ENCODE peak calls at places on chromosome 11, in four cellular contexts. One of them, this sample, is unnamed.

GRCh38 chr11:131880279-131880678 is 509.9 kb downstream of the NTM start:
- DNase-seq in stimulated activated CD8-positive, alpha-beta memory T cell treated with anti-CD3 and anti-CD28 coated beads, Interleukin-4, amount 100 ng/mL, for 48 hours: no peak
- DNase-seq in SW 1271: no peak
- DNase-seq in suprapubic skin: no peak
- DNase-seq in this sample: no peak

GRCh38 chr11:1088927-1089737 is 14.5 kb downstream of the MUC2 start:
- DNase-seq in stimulated activated CD8-positive, alpha-beta memory T cell treated with anti-CD3 and anti-CD28 coated beads, Interleukin-4, amount 100 ng/mL, for 48 hours: no peak
- DNase-seq in SW 1271: no peak
- DNase-seq in suprapubic skin: peak
- DNase-seq in this sample: no peak

GRCh38 chr11:96275807-96276594 is 67.0 kb downstream of the MAML2 start:
- DNase-seq in stimulated activated CD8-positive, alpha-beta memory T cell treated with anti-CD3 and anti-CD28 coated beads, Interleukin-4, amount 100 ng/mL, for 48 hours: no peak
- DNase-seq in SW 1271: no peak
- DNase-seq in suprapubic skin: no peak
- DNase-seq in this sample: no peak

GRCh38 chr11:35223429-35223828 is 84.5 kb downstream of the CD44 start:
- DNase-seq in stimulated activated CD8-positive, alpha-beta memory T cell treated with anti-CD3 and anti-CD28 coated beads, Interleukin-4, amount 100 ng/mL, for 48 hours: no peak
- DNase-seq in SW 1271: no peak
- DNase-seq in suprapubic skin: no peak
- DNase-seq in this sample: no peak

GRCh38 chr11:31325162-31325561 is 44.4 kb downstream of the DCDC1 start:
- DNase-seq in stimulated activated CD8-positive, alpha-beta memory T cell treated with anti-CD3 and anti-CD28 coated beads, Interleukin-4, amount 100 ng/mL, for 48 hours: no peak
- DNase-seq in SW 1271: no peak
- DNase-seq in suprapubic skin: no peak
- DNase-seq in this sample: no peak

GRCh38 chr11:74318241-74318932 is 6.9 kb upstream of the P4HA3 start:
- DNase-seq in stimulated activated CD8-positive, alpha-beta memory T cell treated with anti-CD3 and anti-CD28 coated beads, Interleukin-4, amount 100 ng/mL, for 48 hours: no peak
- DNase-seq in SW 1271: peak
- DNase-seq in suprapubic skin: no peak
- DNase-seq in this sample: no peak

GRCh38 chr11:24833598-24833997 is 336.7 kb downstream of the LUZP2 start:
- DNase-seq in stimulated activated CD8-positive, alpha-beta memory T cell treated with anti-CD3 and anti-CD28 coated beads, Interleukin-4, amount 100 ng/mL, for 48 hours: no peak
- DNase-seq in SW 1271: no peak
- DNase-seq in suprapubic skin: no peak
- DNase-seq in this sample: no peak

GRCh38 chr11:44698228-44698923 is 28.4 kb upstream of the TSPAN18 start:
- DNase-seq in stimulated activated CD8-positive, alpha-beta memory T cell treated with anti-CD3 and anti-CD28 coated beads, Interleukin-4, amount 100 ng/mL, for 48 hours: no peak
- DNase-seq in SW 1271: no peak
- DNase-seq in suprapubic skin: no peak
- DNase-seq in this sample: no peak

GRCh38 chr11:134032501-134033091 is 36.3 kb upstream of the JAM3 start:
- DNase-seq in stimulated activated CD8-positive, alpha-beta memory T cell treated with anti-CD3 and anti-CD28 coated beads, Interleukin-4, amount 100 ng/mL, for 48 hours: no peak
- DNase-seq in SW 1271: no peak
- DNase-seq in suprapubic skin: no peak
- DNase-seq in this sample: peak

GRCh38 chr11:58608331-58608730 is 14.1 kb upstream of the CNTF start:
- DNase-seq in stimulated activated CD8-positive, alpha-beta memory T cell treated with anti-CD3 and anti-CD28 coated beads, Interleukin-4, amount 100 ng/mL, for 48 hours: no peak
- DNase-seq in SW 1271: no peak
- DNase-seq in suprapubic skin: no peak
- DNase-seq in this sample: no peak

GRCh38 chr11:47516155-47516554 is 36.8 kb downstream of the CELF1 start:
- DNase-seq in stimulated activated CD8-positive, alpha-beta memory T cell treated with anti-CD3 and anti-CD28 coated beads, Interleukin-4, amount 100 ng/mL, for 48 hours: no peak
- DNase-seq in SW 1271: no peak
- DNase-seq in suprapubic skin: no peak
- DNase-seq in this sample: no peak

GRCh38 chr11:78038697-78039313 is 15.7 kb upstream of the KCTD14 start:
- DNase-seq in stimulated activated CD8-positive, alpha-beta memory T cell treated with anti-CD3 and anti-CD28 coated beads, Interleukin-4, amount 100 ng/mL, for 48 hours: no peak
- DNase-seq in SW 1271: no peak
- DNase-seq in suprapubic skin: no peak
- DNase-seq in this sample: no peak

GRCh38 chr11:85822814-85823213 is 11.9 kb upstream of the SYTL2 start:
- DNase-seq in stimulated activated CD8-positive, alpha-beta memory T cell treated with anti-CD3 and anti-CD28 coated beads, Interleukin-4, amount 100 ng/mL, for 48 hours: no peak
- DNase-seq in SW 1271: no peak
- DNase-seq in suprapubic skin: no peak
- DNase-seq in this sample: no peak

GRCh38 chr11:11569936-11570491 is 51.8 kb downstream of the GALNT18 start:
- DNase-seq in stimulated activated CD8-positive, alpha-beta memory T cell treated with anti-CD3 and anti-CD28 coated beads, Interleukin-4, amount 100 ng/mL, for 48 hours: no peak
- DNase-seq in SW 1271: no peak
- DNase-seq in suprapubic skin: peak
- DNase-seq in this sample: no peak

GRCh38 chr11:2769779-2770555 is 70.2 kb upstream of the KCNQ1OT1 start:
- DNase-seq in stimulated activated CD8-positive, alpha-beta memory T cell treated with anti-CD3 and anti-CD28 coated beads, Interleukin-4, amount 100 ng/mL, for 48 hours: peak
- DNase-seq in SW 1271: no peak
- DNase-seq in suprapubic skin: peak
- DNase-seq in this sample: no peak

GRCh38 chr11:19380375-19380774 is 139.6 kb upstream of the E2F8 start:
- DNase-seq in stimulated activated CD8-positive, alpha-beta memory T cell treated with anti-CD3 and anti-CD28 coated beads, Interleukin-4, amount 100 ng/mL, for 48 hours: no peak
- DNase-seq in SW 1271: peak
- DNase-seq in suprapubic skin: no peak
- DNase-seq in this sample: no peak

GRCh38 chr11:88538088-88538487 is 200.6 kb upstream of the CTSC start:
- DNase-seq in stimulated activated CD8-positive, alpha-beta memory T cell treated with anti-CD3 and anti-CD28 coated beads, Interleukin-4, amount 100 ng/mL, for 48 hours: no peak
- DNase-seq in SW 1271: peak
- DNase-seq in suprapubic skin: no peak
- DNase-seq in this sample: no peak

GRCh38 chr11:69187540-69188065 is 31.9 kb downstream of the SMIM38 start:
- DNase-seq in stimulated activated CD8-positive, alpha-beta memory T cell treated with anti-CD3 and anti-CD28 coated beads, Interleukin-4, amount 100 ng/mL, for 48 hours: no peak
- DNase-seq in SW 1271: no peak
- DNase-seq in suprapubic skin: no peak
- DNase-seq in this sample: no peak

GRCh38 chr11:120554771-120555432 is 43.4 kb downstream of the GRIK4 start:
- DNase-seq in stimulated activated CD8-positive, alpha-beta memory T cell treated with anti-CD3 and anti-CD28 coated beads, Interleukin-4, amount 100 ng/mL, for 48 hours: no peak
- DNase-seq in SW 1271: no peak
- DNase-seq in suprapubic skin: no peak
- DNase-seq in this sample: no peak

GRCh38 chr11:67584205-67584880 is 731 bp downstream of the GSTP1 start:
- DNase-seq in stimulated activated CD8-positive, alpha-beta memory T cell treated with anti-CD3 and anti-CD28 coated beads, Interleukin-4, amount 100 ng/mL, for 48 hours: peak
- DNase-seq in SW 1271: peak
- DNase-seq in suprapubic skin: peak
- DNase-seq in this sample: no peak

GRCh38 chr11:79122759-79123158 is 318.1 kb downstream of the TENM4 start:
- DNase-seq in stimulated activated CD8-positive, alpha-beta memory T cell treated with anti-CD3 and anti-CD28 coated beads, Interleukin-4, amount 100 ng/mL, for 48 hours: no peak
- DNase-seq in SW 1271: no peak
- DNase-seq in suprapubic skin: no peak
- DNase-seq in this sample: no peak

GRCh38 chr11:59680287-59681154 is 11.7 kb upstream of the PATL1 start:
- DNase-seq in stimulated activated CD8-positive, alpha-beta memory T cell treated with anti-CD3 and anti-CD28 coated beads, Interleukin-4, amount 100 ng/mL, for 48 hours: peak
- DNase-seq in SW 1271: peak
- DNase-seq in suprapubic skin: no peak
- DNase-seq in this sample: peak

GRCh38 chr11:60915250-60915914 is 1.4 kb downstream of the TMEM109 start:
- DNase-seq in stimulated activated CD8-positive, alpha-beta memory T cell treated with anti-CD3 and anti-CD28 coated beads, Interleukin-4, amount 100 ng/mL, for 48 hours: peak
- DNase-seq in SW 1271: peak
- DNase-seq in suprapubic skin: no peak
- DNase-seq in this sample: peak

GRCh38 chr11:115184901-115185300 is 319.3 kb downstream of the CADM1 start:
- DNase-seq in stimulated activated CD8-positive, alpha-beta memory T cell treated with anti-CD3 and anti-CD28 coated beads, Interleukin-4, amount 100 ng/mL, for 48 hours: no peak
- DNase-seq in SW 1271: no peak
- DNase-seq in suprapubic skin: no peak
- DNase-seq in this sample: no peak

GRCh38 chr11:110430267-110431211 is 791 bp downstream of the FDX1 start:
- DNase-seq in stimulated activated CD8-positive, alpha-beta memory T cell treated with anti-CD3 and anti-CD28 coated beads, Interleukin-4, amount 100 ng/mL, for 48 hours: no peak
- DNase-seq in SW 1271: peak
- DNase-seq in suprapubic skin: no peak
- DNase-seq in this sample: no peak

GRCh38 chr11:65912840-65913239 is 6.0 kb downstream of the C11orf68 start:
- DNase-seq in stimulated activated CD8-positive, alpha-beta memory T cell treated with anti-CD3 and anti-CD28 coated beads, Interleukin-4, amount 100 ng/mL, for 48 hours: no peak
- DNase-seq in SW 1271: no peak
- DNase-seq in suprapubic skin: no peak
- DNase-seq in this sample: no peak

GRCh38 chr11:94193288-94193687 is 64.6 kb downstream of the PANX1 start:
- DNase-seq in stimulated activated CD8-positive, alpha-beta memory T cell treated with anti-CD3 and anti-CD28 coated beads, Interleukin-4, amount 100 ng/mL, for 48 hours: no peak
- DNase-seq in SW 1271: no peak
- DNase-seq in suprapubic skin: no peak
- DNase-seq in this sample: no peak

GRCh38 chr11:31692466-31692865 is 118.7 kb downstream of the PAX6 start:
- DNase-seq in stimulated activated CD8-positive, alpha-beta memory T cell treated with anti-CD3 and anti-CD28 coated beads, Interleukin-4, amount 100 ng/mL, for 48 hours: no peak
- DNase-seq in SW 1271: no peak
- DNase-seq in suprapubic skin: no peak
- DNase-seq in this sample: no peak

GRCh38 chr11:2301631-2302272 is at the start of the genes C11orf21 and TSPAN32:
- DNase-seq in stimulated activated CD8-positive, alpha-beta memory T cell treated with anti-CD3 and anti-CD28 coated beads, Interleukin-4, amount 100 ng/mL, for 48 hours: peak
- DNase-seq in SW 1271: no peak
- DNase-seq in suprapubic skin: peak
- DNase-seq in this sample: no peak

GRCh38 chr11:76329983-76330382 is 50.9 kb downstream of the THAP12 start:
- DNase-seq in stimulated activated CD8-positive, alpha-beta memory T cell treated with anti-CD3 and anti-CD28 coated beads, Interleukin-4, amount 100 ng/mL, for 48 hours: no peak
- DNase-seq in SW 1271: no peak
- DNase-seq in suprapubic skin: no peak
- DNase-seq in this sample: no peak

GRCh38 chr11:94469416-94469815 is 24.2 kb downstream of the MRE11 start:
- DNase-seq in stimulated activated CD8-positive, alpha-beta memory T cell treated with anti-CD3 and anti-CD28 coated beads, Interleukin-4, amount 100 ng/mL, for 48 hours: no peak
- DNase-seq in SW 1271: no peak
- DNase-seq in suprapubic skin: no peak
- DNase-seq in this sample: no peak

GRCh38 chr11:824292-824880 is 3.3 kb upstream of the CRACR2B start:
- DNase-seq in stimulated activated CD8-positive, alpha-beta memory T cell treated with anti-CD3 and anti-CD28 coated beads, Interleukin-4, amount 100 ng/mL, for 48 hours: no peak
- DNase-seq in SW 1271: no peak
- DNase-seq in suprapubic skin: no peak
- DNase-seq in this sample: no peak

GRCh38 chr11:2539761-2540520 is 95.1 kb downstream of the KCNQ1 start:
- DNase-seq in stimulated activated CD8-positive, alpha-beta memory T cell treated with anti-CD3 and anti-CD28 coated beads, Interleukin-4, amount 100 ng/mL, for 48 hours: no peak
- DNase-seq in SW 1271: no peak
- DNase-seq in suprapubic skin: peak
- DNase-seq in this sample: no peak

GRCh38 chr11:2779981-2780849 is 80.4 kb upstream of the KCNQ1OT1 start:
- DNase-seq in stimulated activated CD8-positive, alpha-beta memory T cell treated with anti-CD3 and anti-CD28 coated beads, Interleukin-4, amount 100 ng/mL, for 48 hours: peak
- DNase-seq in SW 1271: no peak
- DNase-seq in suprapubic skin: peak
- DNase-seq in this sample: no peak

GRCh38 chr11:59263225-59263894 is 50.6 kb upstream of the MPEG1 start:
- DNase-seq in stimulated activated CD8-positive, alpha-beta memory T cell treated with anti-CD3 and anti-CD28 coated beads, Interleukin-4, amount 100 ng/mL, for 48 hours: no peak
- DNase-seq in SW 1271: no peak
- DNase-seq in suprapubic skin: no peak
- DNase-seq in this sample: no peak

GRCh38 chr11:93340223-93340622 is 9.7 kb downstream of the DEUP1 start:
- DNase-seq in stimulated activated CD8-positive, alpha-beta memory T cell treated with anti-CD3 and anti-CD28 coated beads, Interleukin-4, amount 100 ng/mL, for 48 hours: no peak
- DNase-seq in SW 1271: no peak
- DNase-seq in suprapubic skin: no peak
- DNase-seq in this sample: no peak

GRCh38 chr11:64095949-64096348 is 60.2 kb downstream of the FLRT1 start:
- DNase-seq in stimulated activated CD8-positive, alpha-beta memory T cell treated with anti-CD3 and anti-CD28 coated beads, Interleukin-4, amount 100 ng/mL, for 48 hours: no peak
- DNase-seq in SW 1271: no peak
- DNase-seq in suprapubic skin: no peak
- DNase-seq in this sample: no peak

GRCh38 chr11:111063711-111064110 is 181.8 kb upstream of the POU2AF2 start:
- DNase-seq in stimulated activated CD8-positive, alpha-beta memory T cell treated with anti-CD3 and anti-CD28 coated beads, Interleukin-4, amount 100 ng/mL, for 48 hours: no peak
- DNase-seq in SW 1271: no peak
- DNase-seq in suprapubic skin: no peak
- DNase-seq in this sample: no peak

GRCh38 chr11:35943761-35944502 is at the start of gene LDLRAD3:
- DNase-seq in stimulated activated CD8-positive, alpha-beta memory T cell treated with anti-CD3 and anti-CD28 coated beads, Interleukin-4, amount 100 ng/mL, for 48 hours: peak
- DNase-seq in SW 1271: peak
- DNase-seq in suprapubic skin: peak
- DNase-seq in this sample: no peak

GRCh38 chr11:58286249-58286648 is 18.2 kb upstream of the OR10W1 start:
- DNase-seq in stimulated activated CD8-positive, alpha-beta memory T cell treated with anti-CD3 and anti-CD28 coated beads, Interleukin-4, amount 100 ng/mL, for 48 hours: no peak
- DNase-seq in SW 1271: peak
- DNase-seq in suprapubic skin: no peak
- DNase-seq in this sample: peak